ENCODE peak calls at places on chromosomes 1 and 21, in ten cellular contexts. M is uterus, Y is adrenal gland, N is tibial artery, V is endodermal cell, X is endothelial cell of umbilical vein, H is H9, P is A549, J is left ventricle myocardium inferior, K is thoracic aorta. I is an unnamed sample. For H3K4me1, the result is how much of the 10 kb centered on the place peaks cover.

GRCh38 chr1:230498704-230499103 is 72.6 kb upstream of the PGBD5 start:
- DNase-seq in M (no peak), P (no peak), H (no peak), N (no peak), X (no peak), K (no peak), Y (no peak), V (no peak), J (no peak), I (no peak)

GRCh38 chr1:6211731-6212130 is 5.8 kb downstream of the RNF207 start:
- DNase-seq in H (no peak), K (no peak), X (no peak), N (no peak), Y (no peak), V (no peak), J (no peak), P (no peak), M (no peak), I (no peak)

GRCh38 chr1:172905452-172905851 is 145.3 kb downstream of the TNFSF18 start:
- DNase-seq in H (no peak), K (no peak), N (no peak), J (no peak), Y (no peak), P (no peak), M (no peak), X (no peak), V (no peak), I (no peak)

GRCh38 chr1:184933944-184934343 is 40.4 kb downstream of the NIBAN1 start:
- DNase-seq in V (no peak), H (no peak), Y (no peak), N (no peak), X (no peak), P (no peak), K (no peak), M (no peak), J (no peak), I (no peak)

GRCh38 chr21:31251686-31252085 is 92.4 kb downstream of the TIAM1 start:
- DNase-seq in K (no peak), X (no peak), N (no peak), J (no peak), H (no peak), V (no peak), M (no peak), Y (no peak), P (no peak), I (no peak)

GRCh38 chr1:174998569-174999215 is 1.1 kb upstream of the CACYBP start:
- DNase-seq in J (no peak), H (peak), Y (no peak), K (no peak), V (peak), M (peak), X (peak), N (no peak), P (peak), I (peak)

GRCh38 chr1:103123321-103123720 is 15.0 kb upstream of the COL11A1 start:
- DNase-seq in X (no peak), V (no peak), J (no peak), K (no peak), P (no peak), H (no peak), M (no peak), Y (no peak), N (no peak), I (no peak)

GRCh38 chr1:40736085-40736531 is 44.6 kb downstream of the NFYC start:
- DNase-seq in K (no peak), V (no peak), N (no peak), M (no peak), J (no peak), H (no peak), Y (no peak), X (peak), P (no peak), I (no peak)

GRCh38 chr1:110674337-110675059 is at the start of gene KCNA3:
- DNase-seq in P (no peak), K (no peak), X (no peak), N (no peak), Y (no peak), J (peak), V (peak), M (peak), H (peak), I (no peak)
- TF ChIP-seq CTCF in P (no peak), K (no peak), X (no peak), N (no peak), Y (no peak), J (no peak), V (peak), M (no peak), H (peak), I (no peak)

DNA sequence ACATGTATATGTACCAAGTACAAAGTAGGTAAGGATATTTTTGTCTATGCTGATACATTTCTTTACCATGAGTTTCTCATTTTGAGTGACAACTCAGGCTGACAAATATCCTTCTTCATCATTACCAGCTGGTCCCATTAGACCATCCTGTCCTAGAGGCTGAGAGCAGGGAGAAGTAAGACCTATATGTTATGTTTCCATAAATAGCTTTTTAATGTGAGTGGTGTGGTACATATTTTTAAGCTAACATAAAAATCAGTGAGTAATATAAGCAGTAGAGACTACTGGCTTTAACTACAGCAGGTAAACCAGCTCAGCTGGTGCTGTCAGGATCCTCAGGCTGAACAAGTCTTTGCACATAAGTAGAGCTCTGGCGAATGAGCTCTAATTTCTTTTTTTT is 62.4 kb downstream of the CLEC20A start:
- DNase-seq in K (no peak), Y (no peak), X (no peak), P (no peak), M (no peak), J (no peak), H (no peak), V (no peak), N (no peak), I (no peak)
- H3K4me1 ChIP-seq in K (under half), Y (under half), X (under half), P (under half), M (under half), J (under half), H (under half), V (under half), N (under half), I (under half)

GRCh38 chr1:12760256-12760795 is 13.2 kb upstream of the PRAMEF12 start:
- DNase-seq in V (peak), P (peak), K (no peak), M (no peak), Y (no peak), J (no peak), H (peak), N (no peak), X (no peak), I (no peak)
- TF ChIP-seq CTCF in V (peak), P (no peak), K (no peak), M (no peak), Y (no peak), J (no peak), H (peak), N (no peak), X (no peak), I (no peak)

DNA sequence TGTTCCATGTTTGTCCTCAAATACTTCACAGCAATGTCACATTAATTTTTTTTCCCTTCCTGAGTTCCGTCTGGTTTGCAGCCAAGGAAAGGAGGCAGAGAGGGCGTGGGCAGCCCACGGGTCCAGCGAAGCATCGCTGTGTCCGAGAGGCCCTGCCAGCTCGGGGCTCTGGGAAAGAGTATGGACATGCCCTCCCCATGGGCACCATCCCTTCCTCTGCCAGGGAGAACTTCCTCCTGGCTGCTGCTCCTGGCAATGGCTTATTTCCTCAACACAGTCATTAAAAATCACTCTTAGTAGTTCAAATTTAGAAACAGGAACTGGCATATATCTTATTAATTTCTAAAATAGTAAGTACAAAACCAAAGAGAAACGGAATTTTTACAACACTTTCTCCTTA is 115.5 kb downstream of the RIPK4 start:
- DNase-seq in V (no peak), P (no peak), N (no peak), K (no peak), H (no peak), M (no peak), Y (no peak), X (no peak), J (no peak), I (no peak)
- H3K4me1 ChIP-seq in V (under half), P (under half), N (under half), K (half or more), H (under half), M (under half), Y (under half), X (under half), J (under half), I (under half)

GRCh38 chr21:41589131-41589530 is 81.2 kb upstream of the TMPRSS2 start:
- DNase-seq in M (no peak), Y (no peak), J (no peak), X (no peak), P (no peak), V (no peak), N (no peak), H (no peak), K (no peak), I (no peak)
- TF ChIP-seq CTCF in M (no peak), Y (no peak), J (no peak), X (no peak), P (no peak), V (peak), N (no peak), H (peak), K (no peak), I (no peak)

DNA sequence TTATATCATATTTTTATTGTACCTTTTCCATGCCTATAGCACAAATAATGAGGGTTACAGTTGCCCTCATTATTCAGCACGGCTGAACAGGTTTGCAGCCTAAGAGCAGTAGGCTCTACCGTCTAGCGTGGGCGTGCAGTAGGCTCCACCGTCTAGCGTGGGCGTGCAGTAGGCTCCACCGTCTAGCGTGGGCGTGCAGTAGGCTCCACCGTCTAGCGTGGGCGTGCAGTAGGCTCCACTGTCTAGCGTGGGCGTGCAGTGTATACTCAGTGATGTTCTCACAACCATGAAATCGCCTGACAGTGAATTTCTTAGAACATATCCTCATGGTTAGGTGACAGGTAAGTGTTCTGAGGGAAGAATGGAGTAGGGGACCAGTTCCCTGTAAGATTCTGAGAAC is 84.9 kb downstream of the DYRK1A start:
- DNase-seq in P (no peak), Y (no peak), N (no peak), H (no peak), K (no peak), V (no peak), J (no peak), X (no peak), M (no peak), I (no peak)
- H3K4me1 ChIP-seq in P (half or more), Y (half or more), N (under half), H (under half), K (half or more), V (under half), J (half or more), X (under half), M (under half), I (half or more)

I was measured in lung.